ENCODE peak calls at places on chromosomes 3 and 15, in nine cellular contexts. W is astrocyte of the cerebellum, D is kidney epithelial cell, H is fibroblast of the aortic adventitia, U is AG04450, P is psoas muscle, L is A673, O is HCT116, X is heart right ventricle. R is an unnamed sample.
A peak's percentile ranks its signal among the peaks of the same experiment; 100 is the strongest.

GRCh38 chr15:57327985-57328471 is 48.3 kb upstream of the CGNL1 start:
- DNase-seq in W (peak; percentile 91), D (no peak), H (peak; percentile 95), U (peak; percentile 90), P (no peak), L (peak; percentile 58), O (no peak), X (no peak), R (peak; percentile 95)

GRCh38 chr3:18669374-18669773 is 244.2 kb upstream of the SATB1 start:
- DNase-seq in W (no peak), D (no peak), H (no peak), U (no peak), P (no peak), L (no peak), O (no peak), X (no peak), R (no peak)

GRCh38 chr3:16146015-16146730 is 28.3 kb upstream of the GALNT15 start:
- DNase-seq in W (no peak), D (no peak), H (no peak), U (no peak), P (no peak), L (no peak), O (no peak), X (no peak), R (peak; percentile 37)

GRCh38 chr15:90701048-90701447 is 16.1 kb upstream of the BLM start:
- DNase-seq in W (no peak), D (no peak), H (no peak), U (no peak), P (no peak), L (no peak), O (no peak), X (no peak), R (no peak)

GRCh38 chr15:94028809-94029208 is 202.6 kb upstream of the MCTP2 start:
- DNase-seq in W (no peak), D (no peak), H (no peak), U (no peak), P (no peak), L (no peak), O (no peak), X (no peak), R (no peak)

GRCh38 chr3:142964150-142964498 is 650 bp upstream of the PAQR9 start:
- DNase-seq in W (no peak), D (no peak), H (peak; percentile 10), U (no peak), P (no peak), L (no peak), O (no peak), X (no peak), R (no peak)

GRCh38 chr15:39061952-39062464 is 497.4 kb upstream of the RASGRP1 start:
- DNase-seq in W (no peak), D (no peak), H (no peak), U (no peak), P (no peak), L (no peak), O (no peak), X (no peak), R (no peak)

GRCh38 chr3:99713440-99713839 is 75.0 kb downstream of the COL8A1 start:
- DNase-seq in W (no peak), D (no peak), H (no peak), U (no peak), P (no peak), L (no peak), O (no peak), X (no peak), R (peak; percentile 39)

GRCh38 chr15:75452364-75452967 is 976 bp upstream of the SIN3A start:
- DNase-seq in W (peak; percentile 60), D (no peak), H (peak; percentile 81), U (peak; percentile 41), P (peak; percentile 91), L (peak; percentile 89), O (peak; percentile 62), X (peak; percentile 88), R (peak; percentile 79)

GRCh38 chr3:161556533-161556932 is 59.9 kb downstream of the OTOL1 start:
- DNase-seq in W (no peak), D (no peak), H (no peak), U (no peak), P (no peak), L (no peak), O (no peak), X (no peak), R (no peak)

GRCh38 chr3:14194865-14195264 is 16.2 kb downstream of the LSM3 start:
- DNase-seq in W (no peak), D (no peak), H (no peak), U (no peak), P (no peak), L (no peak), O (no peak), X (no peak), R (no peak)

GRCh38 chr3:60743631-60744164 is 507.6 kb downstream of the FHIT start:
- DNase-seq in W (no peak), D (no peak), H (no peak), U (no peak), P (no peak), L (no peak), O (no peak), X (peak; percentile 9), R (no peak)
- TF ChIP-seq CTCF in W (peak; percentile 34), D (peak; percentile 26), H (no peak), U (no peak), P (no peak), L (no peak), O (no peak), X (peak; percentile 12), R (no peak)

GRCh38 chr3:50319181-50319871 is 3.2 kb downstream of the HYAL2 start:
- DNase-seq in W (no peak), D (no peak), H (no peak), U (no peak), P (no peak), L (no peak), O (no peak), X (no peak), R (no peak)
- H3K4me3 ChIP-seq in W (no peak overlapping the region), D (no peak overlapping the region), H (no peak overlapping the region), U (no peak overlapping the region), P (peak overlapping the region; percentile 90), L (no peak overlapping the region), O (no peak overlapping the region), X (peak overlapping the region; percentile 80), R (no peak overlapping the region)

GRCh38 chr3:173410836-173411235 is 13.3 kb downstream of the NLGN1 start:
- DNase-seq in W (no peak), D (no peak), H (peak; percentile 2), U (no peak), P (no peak), L (peak; percentile 22), O (no peak), X (no peak), R (no peak)

GRCh38 chr3:173411288-173412064 is 13.9 kb downstream of the NLGN1 start:
- DNase-seq in W (peak; percentile 34), D (no peak), H (peak; percentile 53), U (no peak), P (no peak), L (peak; percentile 52), O (peak; percentile 32), X (peak; percentile 24), R (peak; percentile 46)
- TF ChIP-seq CTCF in W (peak; percentile 47), D (peak; percentile 42), H (peak; percentile 41), U (peak; percentile 49), P (peak; percentile 29), L (peak; percentile 66), O (peak; percentile 57), X (peak; percentile 47), R (peak; percentile 41)

GRCh38 chr15:99090011-99090699 is 14.7 kb upstream of the SYNM start:
- DNase-seq in W (no peak), D (no peak), H (no peak), U (no peak), P (no peak), L (no peak), O (no peak), X (no peak), R (no peak)
- H3K4me3 ChIP-seq in W (no peak overlapping the region), D (no peak overlapping the region), H (no peak overlapping the region), U (no peak overlapping the region), P (no peak overlapping the region), L (no peak overlapping the region), O (no peak overlapping the region), X (no peak overlapping the region), R (no peak overlapping the region)

GRCh38 chr3:40720863-40721262 is 196.1 kb downstream of the ZNF621 start:
- DNase-seq in W (no peak), D (no peak), H (no peak), U (no peak), P (no peak), L (no peak), O (no peak), X (no peak), R (no peak)

GRCh38 chr3:40718209-40718608 is 193.4 kb downstream of the ZNF621 start:
- DNase-seq in W (no peak), D (no peak), H (no peak), U (no peak), P (no peak), L (no peak), O (no peak), X (no peak), R (no peak)

GRCh38 chr3:40720351-40720750 is 195.6 kb downstream of the ZNF621 start:
- DNase-seq in W (no peak), D (no peak), H (no peak), U (no peak), P (no peak), L (no peak), O (no peak), X (no peak), R (no peak)

GRCh38 chr3:40718681-40719080 is 193.9 kb downstream of the ZNF621 start:
- DNase-seq in W (no peak), D (no peak), H (no peak), U (no peak), P (no peak), L (no peak), O (no peak), X (no peak), R (no peak)

DNA sequence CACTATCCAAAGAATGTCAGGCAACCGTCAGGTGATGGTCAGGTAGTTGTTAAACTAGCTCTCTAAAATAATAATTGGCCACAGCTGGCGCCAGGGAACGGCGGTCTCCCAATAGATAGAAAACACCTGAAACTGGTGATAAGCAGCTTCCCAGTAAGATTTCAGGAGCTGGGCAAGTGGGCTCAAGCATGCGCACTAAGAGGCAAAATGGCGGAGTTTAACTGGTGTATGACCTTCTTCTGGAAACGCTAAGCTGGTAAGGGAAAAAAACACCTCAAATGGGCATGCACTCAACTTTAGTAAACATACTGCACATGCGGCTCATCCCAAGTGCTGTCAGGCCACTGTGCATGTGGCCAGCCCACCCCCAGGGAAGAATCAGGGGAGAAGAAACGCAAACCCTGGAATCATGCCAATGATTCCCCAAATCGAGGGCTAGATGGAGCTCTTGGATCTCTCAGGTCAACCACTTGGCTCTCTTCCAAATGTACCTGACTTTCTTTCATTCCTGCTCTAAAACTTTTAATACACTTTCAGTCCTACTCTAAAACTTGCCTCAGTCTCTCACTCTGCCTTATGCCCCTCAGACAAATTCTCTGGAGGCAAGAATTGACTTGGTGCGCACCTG is 195.0 kb downstream of the ZNF621 start:
- DNase-seq in W (no peak), D (no peak), H (peak; percentile 19), U (no peak), P (no peak), L (no peak), O (peak; percentile 16), X (peak; percentile 29), R (peak; percentile 8)
- TF ChIP-seq CTCF in W (peak; percentile 10), D (peak; percentile 21), H (no peak), U (no peak), P (peak; percentile 36), L (no peak), O (peak; percentile 15), X (peak; percentile 31), R (no peak)